ENCODE peak calls at places on chromosomes 2 and 18, in six cellular contexts. T is sigmoid colon, V is ovary, M is A549, G is stomach, U is esophagus muscularis mucosa. W is an unnamed sample.
A peak's percentile ranks its signal among the peaks of the same experiment; 100 is the strongest.

GRCh38 chr2:221429741-221430491 is 142.2 kb downstream of the EPHA4 start:
- DNase-seq in T (peak; percentile 88), V (no peak), M (no peak), G (peak; percentile 43), U (no peak), W (peak; percentile 17)

GRCh38 chr2:158761626-158762025 is 33.5 kb upstream of the DAPL1 start:
- DNase-seq in T (no peak), V (no peak), M (no peak), G (no peak), U (no peak), W (no peak)

GRCh38 chr2:200702646-200703118 is 109.0 kb upstream of the BZW1 start:
- DNase-seq in T (no peak), V (no peak), M (no peak), G (no peak), U (no peak), W (no peak)

GRCh38 chr18:23964282-23965238 is 50.0 kb upstream of the TTC39C start:
- DNase-seq in T (no peak), V (no peak), M (no peak), G (no peak), U (peak; percentile 50), W (no peak)

GRCh38 chr2:143355814-143356213 is 226.6 kb downstream of the ARHGAP15 start:
- DNase-seq in T (no peak), V (no peak), M (no peak), G (no peak), U (no peak), W (no peak)

GRCh38 chr2:206082298-206082843 is 3.6 kb downstream of the INO80D start:
- DNase-seq in T (no peak), V (no peak), M (no peak), G (no peak), U (no peak), W (no peak)

GRCh38 chr2:178990533-178991241 is 59.2 kb downstream of the CCDC141 start:
- DNase-seq in T (no peak), V (no peak), M (no peak), G (no peak), U (no peak), W (no peak)

GRCh38 chr2:232487385-232488096 is at the start of gene ECEL1:
- DNase-seq in T (peak; percentile 37), V (peak; percentile 42), M (no peak), G (no peak), U (no peak), W (peak; percentile 85)

GRCh38 chr2:178105566-178105965 is 6.7 kb upstream of the RBM45 start:
- DNase-seq in T (no peak), V (no peak), M (no peak), G (peak; percentile 46), U (no peak), W (no peak)

GRCh38 chr2:144950874-144951560 is 431.1 kb upstream of the ZEB2 start:
- DNase-seq in T (no peak), V (no peak), M (peak; percentile 33), G (no peak), U (no peak), W (no peak)

GRCh38 chr2:147560810-147561521 is 283.9 kb upstream of the ACVR2A start:
- DNase-seq in T (no peak), V (no peak), M (no peak), G (no peak), U (no peak), W (no peak)

GRCh38 chr2:216292475-216292874 is 79.8 kb downstream of the MARCHF4 start:
- DNase-seq in T (no peak), V (no peak), M (no peak), G (no peak), U (no peak), W (no peak)

GRCh38 chr2:128714861-128715312 is 396.2 kb upstream of the HS6ST1 start:
- DNase-seq in T (no peak), V (no peak), M (no peak), G (no peak), U (peak; percentile 74), W (no peak)

GRCh38 chr18:35178260-35178659 is 62.6 kb upstream of the ZNF397 start:
- DNase-seq in T (no peak), V (no peak), M (no peak), G (no peak), U (no peak), W (no peak)

GRCh38 chr2:203782262-203782976 is 76.0 kb downstream of the CD28 start:
- DNase-seq in T (no peak), V (peak; percentile 21), M (peak; percentile 56), G (peak; percentile 34), U (no peak), W (peak; percentile 46)

GRCh38 chr2:28293416-28293815 is 99.2 kb upstream of the FOSL2 start:
- DNase-seq in T (no peak), V (no peak), M (no peak), G (no peak), U (no peak), W (no peak)

GRCh38 chr2:65214361-65214760 is 13.3 kb upstream of the ACTR2 start:
- DNase-seq in T (no peak), V (no peak), M (no peak), G (no peak), U (no peak), W (no peak)

GRCh38 chr2:227132986-227133385 is 31.0 kb downstream of the COL4A4 start:
- DNase-seq in T (no peak), V (no peak), M (no peak), G (no peak), U (no peak), W (no peak)

GRCh38 chr2:151886235-151886634 is 58.0 kb upstream of the ARL5A start:
- DNase-seq in T (no peak), V (no peak), M (no peak), G (no peak), U (no peak), W (no peak)

GRCh38 chr2:98730851-98731708 is at the start of gene MGAT4A:
- DNase-seq in T (peak; percentile 90), V (peak; percentile 68), M (peak; percentile 63), G (peak; percentile 82), U (no peak), W (peak; percentile 89)
- TF ChIP-seq EP300 in T (no peak), V (no peak), M (no peak), G (no peak), U (no peak), W (no peak)

GRCh38 chr2:218806346-218806978 is 24.5 kb downstream of the CYP27A1 start:
- DNase-seq in T (peak; percentile 95), V (peak; percentile 90), M (no peak), G (peak; percentile 44), U (peak; percentile 92), W (no peak)
- TF ChIP-seq EP300 in T (peak; percentile 83), V (no peak), M (no peak), G (peak; percentile 37), U (no peak), W (no peak)

GRCh38 chr2:235005603-235006259 is 53.9 kb downstream of the SH3BP4 start:
- DNase-seq in T (no peak), V (no peak), M (no peak), G (peak; percentile 88), U (no peak), W (no peak)
- TF ChIP-seq EP300 in T (no peak), V (no peak), M (no peak), G (no peak), U (no peak), W (no peak)

DNA sequence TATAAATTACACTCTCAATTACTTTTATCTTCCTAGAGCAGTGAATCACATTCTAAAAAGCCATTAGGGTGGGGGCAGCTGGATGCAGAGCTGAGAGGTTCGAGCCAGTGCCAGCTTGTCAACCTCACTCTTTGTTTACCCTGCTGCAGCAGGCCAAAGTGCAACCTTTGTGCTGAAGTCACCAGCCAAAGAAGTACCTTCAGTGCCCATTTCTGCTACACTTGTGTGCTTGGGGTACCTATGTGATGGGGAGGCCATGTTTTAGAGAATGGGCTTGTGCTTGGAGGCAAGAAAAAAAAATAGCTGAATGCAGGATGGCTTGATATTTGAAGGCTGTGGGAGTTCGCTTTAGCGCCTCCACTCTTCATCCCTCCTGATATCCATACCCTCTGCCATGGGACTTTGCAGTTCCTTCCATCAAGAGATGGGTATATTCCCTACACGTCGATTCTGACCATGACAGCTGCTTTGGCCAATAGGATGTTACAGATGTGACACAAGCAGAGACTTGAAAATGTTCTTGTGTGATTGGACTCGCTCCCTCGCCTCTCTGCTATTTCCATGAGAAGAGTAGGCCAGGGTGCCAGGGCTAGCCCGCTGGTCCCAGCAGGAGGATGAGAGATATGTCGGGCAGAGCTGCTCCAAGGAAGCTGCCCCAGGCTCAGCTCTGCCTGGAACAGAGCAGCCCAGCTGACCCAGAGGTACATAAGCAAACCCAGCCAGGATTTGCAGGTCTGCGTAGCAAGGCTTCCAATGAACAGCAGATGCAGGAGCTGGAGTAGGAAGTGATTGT is 12.7 kb upstream of the FZD5 start:
- DNase-seq in T (no peak), V (no peak), M (no peak), G (peak; percentile 73), U (no peak), W (no peak)
- TF ChIP-seq EP300 in T (no peak), V (no peak), M (no peak), G (no peak), U (no peak), W (no peak)

GRCh38 chr2:140108706-140109472 is 1328.7 kb upstream of the NXPH2 start:
- DNase-seq in T (no peak), V (no peak), M (no peak), G (no peak), U (no peak), W (no peak)
- TF ChIP-seq EP300 in T (no peak), V (no peak), M (no peak), G (no peak), U (no peak), W (no peak)